ENCODE peak calls at places on chromosomes 4 and X, in nine cellular contexts. F is AG09319; G is left lung; N is activated CD4-positive, CD25-positive, alpha-beta regulatory T cell treated with anti-CD3 and anti-CD28 coated beads, Interleukin-2, amount 50 U/mL, for 72 hours; D is activated T-cell treated with anti-CD3 and anti-CD28 coated beads for 24 hours; V is CD4-positive, alpha-beta memory T cell; L is adrenal gland; M is breast epithelium; W is NCI-H2081. Y is an unnamed sample.
A peak's percentile ranks its signal among the peaks of the same experiment; 100 is the strongest.

GRCh38 chr4:8238061-8238511 is 31.5 kb upstream of the HTRA3 start:
- DNase-seq in W (no peak), V (peak; percentile 26), D (no peak), L (no peak), F (no peak), G (no peak), M (no peak), N (no peak), Y (no peak)

GRCh38 chr4:1043658-1044468 is 32.4 kb downstream of the FGFRL1 start:
- DNase-seq in G (peak; percentile 94), M (peak; percentile 77), V (no peak), L (peak; percentile 95), N (no peak), W (no peak), F (peak; percentile 96), D (peak; percentile 7), Y (peak; percentile 19)

GRCh38 chr4:21882050-21882839 is 66.3 kb downstream of the KCNIP4 start:
- DNase-seq in M (no peak), F (no peak), G (no peak), N (no peak), L (no peak), W (no peak), D (no peak), V (no peak), Y (no peak)

GRCh38 chrX:50813843-50814661 is at the start of gene SHROOM4:
- DNase-seq in G (peak; percentile 87), F (no peak), N (no peak), W (no peak), D (no peak), M (no peak), L (no peak), V (no peak), Y (peak; percentile 67)

GRCh38 chr4:153432971-153433752 is 33.0 kb upstream of the TMEM131L start:
- DNase-seq in W (peak; percentile 1), M (peak; percentile 60), D (peak; percentile 66), G (no peak), N (peak; percentile 65), V (peak; percentile 72), L (peak; percentile 92), F (peak; percentile 60), Y (peak; percentile 5)

GRCh38 chr4:165947019-165947418 is 74.0 kb downstream of the TLL1 start:
- DNase-seq in M (no peak), W (no peak), L (no peak), V (no peak), F (no peak), N (no peak), G (no peak), D (no peak), Y (no peak)

GRCh38 chr4:82851902-82852750 is 38.8 kb downstream of the SEC31A start:
- DNase-seq in N (no peak), M (no peak), V (peak; percentile 34), F (no peak), W (no peak), L (no peak), D (no peak), G (no peak), Y (no peak)

GRCh38 chr4:92050875-92051274 is 252.9 kb upstream of the GRID2 start:
- DNase-seq in F (no peak), L (no peak), M (no peak), N (no peak), V (no peak), G (no peak), D (no peak), W (no peak), Y (no peak)

GRCh38 chr4:82217986-82218715 is 155.6 kb downstream of the HNRNPD start:
- DNase-seq in L (no peak), D (no peak), W (no peak), V (peak; percentile 15), M (no peak), N (no peak), F (no peak), G (no peak), Y (no peak)

GRCh38 chr4:154088741-154089140 is 299.9 kb upstream of the SFRP2 start:
- DNase-seq in F (no peak), N (no peak), V (no peak), L (no peak), W (no peak), G (no peak), D (no peak), M (no peak), Y (no peak)

GRCh38 chr4:14218641-14219040 is 591.1 kb upstream of the BOD1L1 start:
- DNase-seq in M (no peak), F (no peak), W (peak; percentile 73), L (no peak), V (no peak), D (no peak), G (no peak), N (no peak), Y (peak; percentile 67)

GRCh38 chr4:172983014-172983413 is 185.6 kb upstream of the GALNT7 start:
- DNase-seq in L (no peak), D (no peak), F (no peak), G (no peak), W (no peak), N (no peak), V (no peak), M (no peak), Y (no peak)

GRCh38 chrX:121114691-121115090 is 67.3 kb downstream of the GLUD2 start:
- DNase-seq in W (no peak), N (no peak), M (no peak), D (no peak), G (no peak), F (no peak), L (no peak), V (no peak), Y (peak; percentile 1)

GRCh38 chrX:153646620-153647373 is at the start of gene DUSP9:
- DNase-seq in N (no peak), V (no peak), W (no peak), D (no peak), F (no peak), L (no peak), G (peak; percentile 55), M (no peak), Y (no peak)

GRCh38 chr4:3410401-3411135 is 31.2 kb upstream of the HGFAC start:
- DNase-seq in F (no peak), W (no peak), V (no peak), D (no peak), G (no peak), L (no peak), N (no peak), M (peak; percentile 65), Y (no peak)

GRCh38 chr4:172357006-172357405 is 543.8 kb downstream of the GALNTL6 start:
- DNase-seq in G (no peak), M (no peak), W (no peak), F (no peak), V (no peak), L (no peak), N (no peak), D (no peak), Y (no peak)

GRCh38 chrX:154379569-154379951 is 465 bp downstream of the EMD start:
- DNase-seq in V (no peak), N (no peak), D (no peak), W (no peak), L (no peak), G (no peak), F (no peak), M (no peak), Y (no peak)

GRCh38 chr4:181479145-181479544 is 764.1 kb upstream of the TENM3 start:
- DNase-seq in M (no peak), D (no peak), G (no peak), W (no peak), V (no peak), F (no peak), L (no peak), N (no peak), Y (no peak)

GRCh38 chrX:102835504-102836146 is 101.4 kb upstream of the RAB40AL start:
- DNase-seq in V (peak; percentile 15), D (no peak), F (no peak), W (no peak), M (no peak), G (no peak), L (peak; percentile 64), N (no peak), Y (no peak)

GRCh38 chr4:165872443-165873297 is at the start of gene TLL1:
- DNase-seq in N (no peak), G (no peak), F (no peak), D (no peak), M (no peak), W (peak; percentile 44), V (no peak), L (no peak), Y (no peak)

GRCh38 chrX:42567268-42567667 is 210.7 kb downstream of the PPP1R2C start:
- DNase-seq in G (no peak), D (no peak), N (no peak), V (no peak), W (no peak), L (no peak), M (no peak), F (no peak), Y (no peak)

GRCh38 chr4:11429646-11430045 is 952 bp upstream of the HS3ST1 start:
- DNase-seq in D (no peak), W (no peak), M (no peak), V (no peak), G (no peak), L (no peak), F (no peak), N (no peak), Y (no peak)

GRCh38 chr4:112854420-112854819 is 195.0 kb upstream of the ANK2 start:
- DNase-seq in G (no peak), V (no peak), W (no peak), M (no peak), L (no peak), N (no peak), F (no peak), D (no peak), Y (no peak)

GRCh38 chrX:138150709-138151108 is 560.8 kb downstream of the FGF13 start:
- DNase-seq in W (no peak), F (no peak), D (no peak), L (no peak), V (no peak), M (no peak), N (no peak), G (no peak), Y (no peak)

GRCh38 chr4:132934901-132935300 is 214.2 kb upstream of the PCDH10 start:
- DNase-seq in D (no peak), W (no peak), F (no peak), M (no peak), G (no peak), V (no peak), L (no peak), N (no peak), Y (no peak)

GRCh38 chrX:133402042-133402453 is 13.2 kb downstream of the GPC4 start:
- DNase-seq in G (no peak), N (no peak), F (no peak), W (no peak), V (no peak), M (no peak), L (no peak), D (no peak), Y (no peak)

GRCh38 chr4:110032603-110033002 is 119.9 kb downstream of the EGF start:
- DNase-seq in G (no peak), L (no peak), N (no peak), F (no peak), D (no peak), M (no peak), V (no peak), W (no peak), Y (no peak)

GRCh38 chr4:89797117-89797516 is 39.8 kb downstream of the SNCA start:
- DNase-seq in M (no peak), W (no peak), F (no peak), D (no peak), V (no peak), N (no peak), G (no peak), L (no peak), Y (no peak)

GRCh38 chrX:53356186-53356585 is 66.3 kb downstream of the SMC1A start:
- DNase-seq in M (no peak), N (peak; percentile 55), F (no peak), D (no peak), L (no peak), V (peak; percentile 34), G (no peak), W (no peak), Y (no peak)

GRCh38 chr4:169089004-169089403 is 78.9 kb upstream of the CBR4 start:
- DNase-seq in N (no peak), L (no peak), D (no peak), M (no peak), V (no peak), G (no peak), F (no peak), W (no peak), Y (no peak)

GRCh38 chrX:121036951-121037350 is 10.5 kb upstream of the GLUD2 start:
- DNase-seq in M (no peak), L (no peak), V (no peak), N (no peak), W (no peak), D (no peak), G (no peak), F (no peak), Y (no peak)

Y was measured in C1 segment of cervical spinal cord.